ENCODE peak calls at places on chromosomes 11 and 22, in eight cellular contexts. One of them, this sample, is unnamed.
A peak's percentile ranks its signal among the peaks of the same experiment; 100 is the strongest.

GRCh38 chr22:36759481-36760159 is 16.3 kb downstream of the IFT27 start:
- DNase-seq in B cell: no peak
- DNase-seq in stimulated activated CD4-positive, alpha-beta T cell treated with anti-CD3 and anti-CD28 coated beads, Interleukin-15, amount 100 ng/mL, for 24 hours: no peak
- DNase-seq in stimulated activated naive CD4-positive, alpha-beta T cell: no peak
- DNase-seq in NCI-H2081: no peak
- DNase-seq in activated CD4-positive, alpha-beta memory T cell treated with anti-CD3 and anti-CD28 coated beads for 36 hours: no peak
- DNase-seq in activated CD4-positive, alpha-beta T cell treated with anti-CD3 and anti-CD28 coated beads, Interleukin-2, amount 50 U/mL, for 1 hour: no peak
- DNase-seq in right atrium auricular region: no peak
- DNase-seq in this sample: no peak

GRCh38 chr11:16543642-16544041 is 187.3 kb upstream of the SOX6 start:
- DNase-seq in B cell: no peak
- DNase-seq in stimulated activated CD4-positive, alpha-beta T cell treated with anti-CD3 and anti-CD28 coated beads, Interleukin-15, amount 100 ng/mL, for 24 hours: no peak
- DNase-seq in stimulated activated naive CD4-positive, alpha-beta T cell: no peak
- DNase-seq in NCI-H2081: no peak
- DNase-seq in activated CD4-positive, alpha-beta memory T cell treated with anti-CD3 and anti-CD28 coated beads for 36 hours: no peak
- DNase-seq in activated CD4-positive, alpha-beta T cell treated with anti-CD3 and anti-CD28 coated beads, Interleukin-2, amount 50 U/mL, for 1 hour: no peak
- DNase-seq in right atrium auricular region: no peak
- DNase-seq in this sample: no peak

GRCh38 chr11:34086554-34087278 is 18.7 kb upstream of the NAT10 start:
- DNase-seq in B cell: no peak
- DNase-seq in stimulated activated CD4-positive, alpha-beta T cell treated with anti-CD3 and anti-CD28 coated beads, Interleukin-15, amount 100 ng/mL, for 24 hours: no peak
- DNase-seq in stimulated activated naive CD4-positive, alpha-beta T cell: no peak
- DNase-seq in NCI-H2081: no peak
- DNase-seq in activated CD4-positive, alpha-beta memory T cell treated with anti-CD3 and anti-CD28 coated beads for 36 hours: no peak
- DNase-seq in activated CD4-positive, alpha-beta T cell treated with anti-CD3 and anti-CD28 coated beads, Interleukin-2, amount 50 U/mL, for 1 hour: no peak
- DNase-seq in right atrium auricular region: no peak
- DNase-seq in this sample: peak; percentile 43

GRCh38 chr11:13578514-13579140 is 82.8 kb upstream of the PTH start:
- DNase-seq in B cell: no peak
- DNase-seq in stimulated activated CD4-positive, alpha-beta T cell treated with anti-CD3 and anti-CD28 coated beads, Interleukin-15, amount 100 ng/mL, for 24 hours: no peak
- DNase-seq in stimulated activated naive CD4-positive, alpha-beta T cell: no peak
- DNase-seq in NCI-H2081: no peak
- DNase-seq in activated CD4-positive, alpha-beta memory T cell treated with anti-CD3 and anti-CD28 coated beads for 36 hours: no peak
- DNase-seq in activated CD4-positive, alpha-beta T cell treated with anti-CD3 and anti-CD28 coated beads, Interleukin-2, amount 50 U/mL, for 1 hour: no peak
- DNase-seq in right atrium auricular region: no peak
- DNase-seq in this sample: no peak

GRCh38 chr11:117830072-117830471 is 5.5 kb upstream of the FXYD2 start:
- DNase-seq in B cell: no peak
- DNase-seq in stimulated activated CD4-positive, alpha-beta T cell treated with anti-CD3 and anti-CD28 coated beads, Interleukin-15, amount 100 ng/mL, for 24 hours: no peak
- DNase-seq in stimulated activated naive CD4-positive, alpha-beta T cell: no peak
- DNase-seq in NCI-H2081: no peak
- DNase-seq in activated CD4-positive, alpha-beta memory T cell treated with anti-CD3 and anti-CD28 coated beads for 36 hours: peak; percentile 7
- DNase-seq in activated CD4-positive, alpha-beta T cell treated with anti-CD3 and anti-CD28 coated beads, Interleukin-2, amount 50 U/mL, for 1 hour: no peak
- DNase-seq in right atrium auricular region: no peak
- DNase-seq in this sample: no peak

GRCh38 chr22:17302616-17303015 is 66.6 kb upstream of the CECR2 start:
- DNase-seq in B cell: no peak
- DNase-seq in stimulated activated CD4-positive, alpha-beta T cell treated with anti-CD3 and anti-CD28 coated beads, Interleukin-15, amount 100 ng/mL, for 24 hours: no peak
- DNase-seq in stimulated activated naive CD4-positive, alpha-beta T cell: no peak
- DNase-seq in NCI-H2081: no peak
- DNase-seq in activated CD4-positive, alpha-beta memory T cell treated with anti-CD3 and anti-CD28 coated beads for 36 hours: no peak
- DNase-seq in activated CD4-positive, alpha-beta T cell treated with anti-CD3 and anti-CD28 coated beads, Interleukin-2, amount 50 U/mL, for 1 hour: no peak
- DNase-seq in right atrium auricular region: no peak
- DNase-seq in this sample: no peak

GRCh38 chr11:269146-269890 is 8.9 kb upstream of the NLRP6 start:
- DNase-seq in B cell: peak; percentile 80
- DNase-seq in stimulated activated CD4-positive, alpha-beta T cell treated with anti-CD3 and anti-CD28 coated beads, Interleukin-15, amount 100 ng/mL, for 24 hours: peak; percentile 57
- DNase-seq in stimulated activated naive CD4-positive, alpha-beta T cell: peak; percentile 94
- DNase-seq in NCI-H2081: no peak
- DNase-seq in activated CD4-positive, alpha-beta memory T cell treated with anti-CD3 and anti-CD28 coated beads for 36 hours: peak; percentile 81
- DNase-seq in activated CD4-positive, alpha-beta T cell treated with anti-CD3 and anti-CD28 coated beads, Interleukin-2, amount 50 U/mL, for 1 hour: no peak
- DNase-seq in right atrium auricular region: peak; percentile 49
- DNase-seq in this sample: no peak

GRCh38 chr22:49201046-49201970 is 626.4 kb downstream of the BRD1 start:
- DNase-seq in B cell: no peak
- DNase-seq in stimulated activated CD4-positive, alpha-beta T cell treated with anti-CD3 and anti-CD28 coated beads, Interleukin-15, amount 100 ng/mL, for 24 hours: no peak
- DNase-seq in stimulated activated naive CD4-positive, alpha-beta T cell: no peak
- DNase-seq in NCI-H2081: no peak
- DNase-seq in activated CD4-positive, alpha-beta memory T cell treated with anti-CD3 and anti-CD28 coated beads for 36 hours: no peak
- DNase-seq in activated CD4-positive, alpha-beta T cell treated with anti-CD3 and anti-CD28 coated beads, Interleukin-2, amount 50 U/mL, for 1 hour: no peak
- DNase-seq in right atrium auricular region: peak; percentile 16
- DNase-seq in this sample: no peak

GRCh38 chr11:33657757-33658156 is 42.9 kb downstream of the C11orf91 start:
- DNase-seq in B cell: no peak
- DNase-seq in stimulated activated CD4-positive, alpha-beta T cell treated with anti-CD3 and anti-CD28 coated beads, Interleukin-15, amount 100 ng/mL, for 24 hours: no peak
- DNase-seq in stimulated activated naive CD4-positive, alpha-beta T cell: no peak
- DNase-seq in NCI-H2081: peak; percentile 87
- DNase-seq in activated CD4-positive, alpha-beta memory T cell treated with anti-CD3 and anti-CD28 coated beads for 36 hours: no peak
- DNase-seq in activated CD4-positive, alpha-beta T cell treated with anti-CD3 and anti-CD28 coated beads, Interleukin-2, amount 50 U/mL, for 1 hour: no peak
- DNase-seq in right atrium auricular region: no peak
- DNase-seq in this sample: no peak

GRCh38 chr22:20106849-20107237 is 9.1 kb upstream of the RANBP1 start:
- DNase-seq in B cell: no peak
- DNase-seq in stimulated activated CD4-positive, alpha-beta T cell treated with anti-CD3 and anti-CD28 coated beads, Interleukin-15, amount 100 ng/mL, for 24 hours: no peak
- DNase-seq in stimulated activated naive CD4-positive, alpha-beta T cell: no peak
- DNase-seq in NCI-H2081: no peak
- DNase-seq in activated CD4-positive, alpha-beta memory T cell treated with anti-CD3 and anti-CD28 coated beads for 36 hours: no peak
- DNase-seq in activated CD4-positive, alpha-beta T cell treated with anti-CD3 and anti-CD28 coated beads, Interleukin-2, amount 50 U/mL, for 1 hour: no peak
- DNase-seq in right atrium auricular region: no peak
- DNase-seq in this sample: no peak

GRCh38 chr11:82465481-82465880 is 268.2 kb downstream of the FAM181B start:
- DNase-seq in B cell: no peak
- DNase-seq in stimulated activated CD4-positive, alpha-beta T cell treated with anti-CD3 and anti-CD28 coated beads, Interleukin-15, amount 100 ng/mL, for 24 hours: no peak
- DNase-seq in stimulated activated naive CD4-positive, alpha-beta T cell: no peak
- DNase-seq in NCI-H2081: no peak
- DNase-seq in activated CD4-positive, alpha-beta memory T cell treated with anti-CD3 and anti-CD28 coated beads for 36 hours: no peak
- DNase-seq in activated CD4-positive, alpha-beta T cell treated with anti-CD3 and anti-CD28 coated beads, Interleukin-2, amount 50 U/mL, for 1 hour: no peak
- DNase-seq in right atrium auricular region: no peak
- DNase-seq in this sample: peak; percentile 14

GRCh38 chr11:6006395-6006794 is 351 bp downstream of the OR56A4 start:
- DNase-seq in B cell: no peak
- DNase-seq in stimulated activated CD4-positive, alpha-beta T cell treated with anti-CD3 and anti-CD28 coated beads, Interleukin-15, amount 100 ng/mL, for 24 hours: no peak
- DNase-seq in stimulated activated naive CD4-positive, alpha-beta T cell: no peak
- DNase-seq in NCI-H2081: no peak
- DNase-seq in activated CD4-positive, alpha-beta memory T cell treated with anti-CD3 and anti-CD28 coated beads for 36 hours: no peak
- DNase-seq in activated CD4-positive, alpha-beta T cell treated with anti-CD3 and anti-CD28 coated beads, Interleukin-2, amount 50 U/mL, for 1 hour: no peak
- DNase-seq in right atrium auricular region: no peak
- DNase-seq in this sample: no peak

GRCh38 chr22:37943471-37944198 is 9.8 kb downstream of the C22orf23 start:
- DNase-seq in B cell: no peak
- DNase-seq in stimulated activated CD4-positive, alpha-beta T cell treated with anti-CD3 and anti-CD28 coated beads, Interleukin-15, amount 100 ng/mL, for 24 hours: no peak
- DNase-seq in stimulated activated naive CD4-positive, alpha-beta T cell: no peak
- DNase-seq in NCI-H2081: no peak
- DNase-seq in activated CD4-positive, alpha-beta memory T cell treated with anti-CD3 and anti-CD28 coated beads for 36 hours: no peak
- DNase-seq in activated CD4-positive, alpha-beta T cell treated with anti-CD3 and anti-CD28 coated beads, Interleukin-2, amount 50 U/mL, for 1 hour: no peak
- DNase-seq in right atrium auricular region: no peak
- DNase-seq in this sample: no peak

GRCh38 chr11:35362571-35362980 is 56.8 kb downstream of the SLC1A2 start:
- DNase-seq in B cell: no peak
- DNase-seq in stimulated activated CD4-positive, alpha-beta T cell treated with anti-CD3 and anti-CD28 coated beads, Interleukin-15, amount 100 ng/mL, for 24 hours: no peak
- DNase-seq in stimulated activated naive CD4-positive, alpha-beta T cell: no peak
- DNase-seq in NCI-H2081: no peak
- DNase-seq in activated CD4-positive, alpha-beta memory T cell treated with anti-CD3 and anti-CD28 coated beads for 36 hours: no peak
- DNase-seq in activated CD4-positive, alpha-beta T cell treated with anti-CD3 and anti-CD28 coated beads, Interleukin-2, amount 50 U/mL, for 1 hour: no peak
- DNase-seq in right atrium auricular region: no peak
- DNase-seq in this sample: no peak

GRCh38 chr11:61630104-61630503 is 49.2 kb upstream of the SYT7 start:
- DNase-seq in B cell: no peak
- DNase-seq in stimulated activated CD4-positive, alpha-beta T cell treated with anti-CD3 and anti-CD28 coated beads, Interleukin-15, amount 100 ng/mL, for 24 hours: no peak
- DNase-seq in stimulated activated naive CD4-positive, alpha-beta T cell: no peak
- DNase-seq in NCI-H2081: no peak
- DNase-seq in activated CD4-positive, alpha-beta memory T cell treated with anti-CD3 and anti-CD28 coated beads for 36 hours: no peak
- DNase-seq in activated CD4-positive, alpha-beta T cell treated with anti-CD3 and anti-CD28 coated beads, Interleukin-2, amount 50 U/mL, for 1 hour: no peak
- DNase-seq in right atrium auricular region: no peak
- DNase-seq in this sample: no peak

GRCh38 chr11:133306019-133306418 is 226.3 kb downstream of the OPCML start:
- DNase-seq in B cell: no peak
- DNase-seq in stimulated activated CD4-positive, alpha-beta T cell treated with anti-CD3 and anti-CD28 coated beads, Interleukin-15, amount 100 ng/mL, for 24 hours: no peak
- DNase-seq in stimulated activated naive CD4-positive, alpha-beta T cell: no peak
- DNase-seq in NCI-H2081: no peak
- DNase-seq in activated CD4-positive, alpha-beta memory T cell treated with anti-CD3 and anti-CD28 coated beads for 36 hours: no peak
- DNase-seq in activated CD4-positive, alpha-beta T cell treated with anti-CD3 and anti-CD28 coated beads, Interleukin-2, amount 50 U/mL, for 1 hour: no peak
- DNase-seq in right atrium auricular region: no peak
- DNase-seq in this sample: no peak

GRCh38 chr11:115334932-115335788 is 169.1 kb downstream of the CADM1 start:
- DNase-seq in B cell: no peak
- DNase-seq in stimulated activated CD4-positive, alpha-beta T cell treated with anti-CD3 and anti-CD28 coated beads, Interleukin-15, amount 100 ng/mL, for 24 hours: no peak
- DNase-seq in stimulated activated naive CD4-positive, alpha-beta T cell: no peak
- DNase-seq in NCI-H2081: peak; percentile 52
- DNase-seq in activated CD4-positive, alpha-beta memory T cell treated with anti-CD3 and anti-CD28 coated beads for 36 hours: no peak
- DNase-seq in activated CD4-positive, alpha-beta T cell treated with anti-CD3 and anti-CD28 coated beads, Interleukin-2, amount 50 U/mL, for 1 hour: no peak
- DNase-seq in right atrium auricular region: no peak
- DNase-seq in this sample: peak; percentile 52

GRCh38 chr11:123381817-123382554 is 48.1 kb upstream of the GRAMD1B start:
- DNase-seq in B cell: no peak
- DNase-seq in stimulated activated CD4-positive, alpha-beta T cell treated with anti-CD3 and anti-CD28 coated beads, Interleukin-15, amount 100 ng/mL, for 24 hours: peak; percentile 81
- DNase-seq in stimulated activated naive CD4-positive, alpha-beta T cell: no peak
- DNase-seq in NCI-H2081: no peak
- DNase-seq in activated CD4-positive, alpha-beta memory T cell treated with anti-CD3 and anti-CD28 coated beads for 36 hours: peak; percentile 83
- DNase-seq in activated CD4-positive, alpha-beta T cell treated with anti-CD3 and anti-CD28 coated beads, Interleukin-2, amount 50 U/mL, for 1 hour: no peak
- DNase-seq in right atrium auricular region: no peak
- DNase-seq in this sample: no peak

GRCh38 chr11:84022221-84022620 is 736.1 kb upstream of the CCDC90B start:
- DNase-seq in B cell: no peak
- DNase-seq in stimulated activated CD4-positive, alpha-beta T cell treated with anti-CD3 and anti-CD28 coated beads, Interleukin-15, amount 100 ng/mL, for 24 hours: no peak
- DNase-seq in stimulated activated naive CD4-positive, alpha-beta T cell: no peak
- DNase-seq in NCI-H2081: peak; percentile 9
- DNase-seq in activated CD4-positive, alpha-beta memory T cell treated with anti-CD3 and anti-CD28 coated beads for 36 hours: no peak
- DNase-seq in activated CD4-positive, alpha-beta T cell treated with anti-CD3 and anti-CD28 coated beads, Interleukin-2, amount 50 U/mL, for 1 hour: no peak
- DNase-seq in right atrium auricular region: no peak
- DNase-seq in this sample: peak; percentile 9

GRCh38 chr22:38754247-38755154 is 1.3 kb downstream of the SUN2 start:
- DNase-seq in B cell: no peak
- DNase-seq in stimulated activated CD4-positive, alpha-beta T cell treated with anti-CD3 and anti-CD28 coated beads, Interleukin-15, amount 100 ng/mL, for 24 hours: peak; percentile 69
- DNase-seq in stimulated activated naive CD4-positive, alpha-beta T cell: no peak
- DNase-seq in NCI-H2081: peak; percentile 54
- DNase-seq in activated CD4-positive, alpha-beta memory T cell treated with anti-CD3 and anti-CD28 coated beads for 36 hours: peak; percentile 70
- DNase-seq in activated CD4-positive, alpha-beta T cell treated with anti-CD3 and anti-CD28 coated beads, Interleukin-2, amount 50 U/mL, for 1 hour: no peak
- DNase-seq in right atrium auricular region: peak; percentile 93
- DNase-seq in this sample: peak; percentile 39